ENCODE peak calls at places on chromosomes 5 and 9, in six cellular contexts. V is PC-3, K is astrocyte, L is PC-9, F is fibroblast of lung, Q is GM23248. E is an unnamed sample.

GRCh38 chr9:87080512-87081225 is 133.4 kb upstream of the GAS1 start:
- DNase-seq in L (no peak), Q (peak), F (peak), K (no peak), V (peak), E (peak)

GRCh38 chr9:128819716-128820664 is 1.7 kb downstream of the ENDOG start:
- DNase-seq in Q (peak), V (peak), L (no peak), F (peak), K (no peak), E (peak)

GRCh38 chr5:542693-543311 is 18.6 kb upstream of the SLC9A3 start:
- DNase-seq in Q (no peak), L (no peak), V (no peak), K (no peak), F (no peak), E (no peak)

GRCh38 chr9:110036286-110036685 is 171.7 kb downstream of the C9orf152 start:
- DNase-seq in K (no peak), Q (no peak), F (no peak), L (no peak), V (no peak), E (no peak)

GRCh38 chr9:95509851-95510529 is 6.8 kb downstream of the PTCH1 start:
- DNase-seq in F (no peak), L (no peak), V (no peak), K (no peak), Q (peak), E (no peak)

GRCh38 chr5:57277085-57277484 is 103.2 kb downstream of the GPBP1 start:
- DNase-seq in K (peak), F (peak), L (no peak), Q (peak), V (peak), E (no peak)

GRCh38 chr5:170315154-170315553 is 17.6 kb upstream of the LCP2 start:
- DNase-seq in V (no peak), L (no peak), K (no peak), F (no peak), Q (no peak), E (peak)

GRCh38 chr9:121201045-121201737 is 478 bp downstream of the RAB14 start:
- DNase-seq in L (no peak), F (no peak), V (no peak), K (no peak), Q (peak), E (peak)

GRCh38 chr5:169450464-169450863 is 133.1 kb upstream of the SPDL1 start:
- DNase-seq in V (no peak), K (no peak), F (peak), L (no peak), Q (peak), E (peak)

GRCh38 chr9:73667749-73668148 is 516.1 kb downstream of the ANXA1 start:
- DNase-seq in K (no peak), V (peak), L (no peak), Q (peak), F (no peak), E (no peak)

GRCh38 chr9:4497855-4498254 is 7.6 kb downstream of the SLC1A1 start:
- DNase-seq in Q (peak), L (no peak), K (peak), F (no peak), V (peak), E (peak)

DNA sequence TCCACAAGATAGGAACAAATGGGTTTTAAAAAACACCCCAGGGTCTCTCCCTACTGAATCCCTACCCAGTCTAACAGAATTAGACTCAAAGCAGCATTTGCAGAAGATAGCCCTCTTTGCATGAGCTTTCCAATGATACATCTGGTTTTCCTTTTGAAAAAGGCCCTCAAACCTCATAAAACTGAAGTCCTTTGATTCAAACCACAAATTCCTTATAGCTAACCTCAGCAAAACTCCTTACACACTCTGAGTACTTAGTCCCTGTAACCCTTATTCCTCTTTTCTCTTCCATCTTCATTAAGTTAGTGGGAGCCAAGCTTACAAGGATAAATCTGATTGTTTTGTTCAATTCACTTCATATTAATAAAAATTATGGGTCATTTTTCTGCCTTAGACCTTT is 90.5 kb upstream of the TNC start:
- DNase-seq in L (no peak), V (peak), K (peak), Q (peak), F (no peak), E (no peak)
- TF ChIP-seq EZH2 in L (no peak), V (no peak), K (no peak), Q (no peak), F (no peak), E (no peak)

DNA sequence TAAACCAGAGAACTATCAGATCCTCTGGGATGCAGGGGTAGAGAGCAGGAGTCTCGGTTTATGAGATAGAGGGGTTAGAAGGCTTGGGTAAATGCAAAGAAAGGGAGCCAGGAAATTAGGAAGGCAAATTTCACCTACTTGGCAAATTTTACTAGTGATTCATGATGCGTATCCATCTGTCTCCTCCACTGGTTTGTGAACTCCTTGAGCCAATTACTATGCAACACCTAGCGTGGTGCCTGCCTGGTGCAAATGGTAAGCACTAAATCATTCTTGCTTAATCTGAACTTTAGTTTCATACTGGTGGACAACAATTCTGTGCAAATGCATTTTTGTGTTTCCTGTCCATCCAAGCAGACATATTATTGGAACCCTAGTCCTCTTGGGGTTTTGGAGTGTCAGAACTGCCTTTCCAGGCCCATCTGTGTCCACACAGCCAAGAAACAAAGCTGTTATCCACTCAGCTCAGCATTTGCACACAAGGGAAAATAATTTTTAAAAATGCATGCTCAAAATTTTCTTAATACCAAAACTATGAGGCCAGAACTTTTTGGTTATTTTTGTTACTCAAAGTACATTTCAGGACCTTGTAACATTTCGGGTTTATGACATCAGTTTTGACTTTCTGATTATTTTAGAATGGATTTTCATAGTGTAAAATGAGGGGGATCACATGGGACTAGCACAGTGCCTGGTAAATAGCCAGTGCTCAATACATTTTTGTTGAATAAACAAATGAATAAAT is 5.2 kb downstream of the HAPLN1 start:
- DNase-seq in F (no peak), L (no peak), Q (peak), V (peak), K (no peak), E (no peak)
- H3K4me2 ChIP-seq in F (no peak), L (no peak), Q (no peak), V (no peak), K (no peak), E (no peak)

GRCh38 chr5:177362102-177362868 is 4.6 kb downstream of the RGS14 start:
- DNase-seq in Q (no peak), V (no peak), F (no peak), L (no peak), K (no peak), E (no peak)
- H3K4me3 ChIP-seq in Q (no peak), V (peak), F (no peak), L (peak), K (peak), E (peak)

GRCh38 chr9:93680445-93681315 is 104.3 kb downstream of the PHF2 start:
- DNase-seq in Q (no peak), K (no peak), L (no peak), F (no peak), V (no peak), E (no peak)
- TF ChIP-seq EZH2 in Q (no peak), K (no peak), L (no peak), F (no peak), V (no peak), E (no peak)

GRCh38 chr5:111743993-111744392 is 13.0 kb downstream of the NREP start:
- DNase-seq in L (no peak), F (no peak), Q (peak), K (peak), V (no peak), E (peak)
- H3K4me2 ChIP-seq in L (no peak), F (peak), Q (peak), K (peak), V (peak), E (peak)

GRCh38 chr5:172697123-172698121 is 56.4 kb downstream of the NEURL1B start:
- DNase-seq in Q (peak), F (peak), K (peak), V (peak), L (peak), E (peak)
- H3K4me3 ChIP-seq in Q (peak), F (peak), K (peak), V (peak), L (peak), E (peak)

DNA sequence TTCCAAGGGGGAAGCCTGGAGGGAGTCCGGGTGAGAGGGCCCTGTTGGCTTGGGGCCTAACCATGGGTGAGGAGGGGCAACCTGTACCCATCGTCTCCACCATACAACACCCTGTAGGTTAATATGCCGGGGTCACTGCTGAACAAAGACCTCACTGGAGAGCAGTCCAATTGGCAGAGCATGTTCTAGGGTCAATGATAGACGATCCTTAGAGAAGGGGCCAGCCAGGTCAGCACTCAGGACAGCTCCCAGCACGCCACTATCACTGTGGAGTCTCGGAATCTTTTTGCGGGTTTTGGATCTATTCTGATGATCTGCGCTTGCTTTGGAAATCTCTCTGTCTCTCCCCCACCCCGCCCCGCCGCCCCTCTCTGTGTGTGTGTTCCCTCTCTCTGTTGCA is 218.4 kb upstream of the MVB12B start:
- DNase-seq in F (no peak), L (no peak), Q (peak), K (peak), V (no peak), E (peak)
- TF ChIP-seq EZH2 in F (no peak), L (no peak), Q (no peak), K (no peak), V (no peak), E (no peak)

E was measured in hepatocyte.